ENCODE peak calls at places on chromosomes 11 and 22, in seven cellular contexts. One of them, this sample, is unnamed.

GRCh38 chr22:25482868-25483639 is 81.4 kb upstream of the GRK3 start:
- DNase-seq in OCI-LY7: no peak
- DNase-seq in HepG2: no peak
- DNase-seq in HCT116: no peak
- DNase-seq in IMR-90: no peak
- DNase-seq in GM23248: no peak
- DNase-seq in GM23338: no peak
- DNase-seq in this sample: no peak

GRCh38 chr11:132158696-132159095 is 788.3 kb downstream of the NTM start:
- DNase-seq in OCI-LY7: no peak
- DNase-seq in HepG2: no peak
- DNase-seq in HCT116: no peak
- DNase-seq in IMR-90: peak; percentile 40
- DNase-seq in GM23248: peak; percentile 41
- DNase-seq in GM23338: no peak
- DNase-seq in this sample: no peak

GRCh38 chr11:118000067-118000849 is 14.1 kb downstream of the IL10RA start:
- DNase-seq in OCI-LY7: no peak
- DNase-seq in HepG2: no peak
- DNase-seq in HCT116: no peak
- DNase-seq in IMR-90: no peak
- DNase-seq in GM23248: no peak
- DNase-seq in GM23338: no peak
- DNase-seq in this sample: no peak

GRCh38 chr11:134822930-134823329 is 410.9 kb upstream of the B3GAT1 start:
- DNase-seq in OCI-LY7: no peak
- DNase-seq in HepG2: no peak
- DNase-seq in HCT116: no peak
- DNase-seq in IMR-90: no peak
- DNase-seq in GM23248: no peak
- DNase-seq in GM23338: no peak
- DNase-seq in this sample: no peak

GRCh38 chr11:66047541-66048365 is 1.2 kb downstream of the GAL3ST3 start:
- DNase-seq in OCI-LY7: no peak
- DNase-seq in HepG2: no peak
- DNase-seq in HCT116: no peak
- DNase-seq in IMR-90: no peak
- DNase-seq in GM23248: no peak
- DNase-seq in GM23338: no peak
- DNase-seq in this sample: no peak

GRCh38 chr22:30892286-30892685 is 76.3 kb downstream of the MORC2 start:
- DNase-seq in OCI-LY7: no peak
- DNase-seq in HepG2: no peak
- DNase-seq in HCT116: no peak
- DNase-seq in IMR-90: no peak
- DNase-seq in GM23248: no peak
- DNase-seq in GM23338: no peak
- DNase-seq in this sample: no peak

GRCh38 chr22:16609548-16610261 is 17.1 kb upstream of the CCT8L2 start:
- DNase-seq in OCI-LY7: no peak
- DNase-seq in HepG2: no peak
- DNase-seq in HCT116: no peak
- DNase-seq in IMR-90: no peak
- DNase-seq in GM23248: no peak
- DNase-seq in GM23338: peak; percentile 14
- DNase-seq in this sample: peak; percentile 67

GRCh38 chr11:8608646-8609045 is 14.6 kb upstream of the STK33 start:
- DNase-seq in OCI-LY7: no peak
- DNase-seq in HepG2: no peak
- DNase-seq in HCT116: no peak
- DNase-seq in IMR-90: peak; percentile 56
- DNase-seq in GM23248: peak; percentile 58
- DNase-seq in GM23338: no peak
- DNase-seq in this sample: no peak

GRCh38 chr11:1838426-1839131 is at the start of gene TNNI2:
- DNase-seq in OCI-LY7: no peak
- DNase-seq in HepG2: no peak
- DNase-seq in HCT116: no peak
- DNase-seq in IMR-90: no peak
- DNase-seq in GM23248: no peak
- DNase-seq in GM23338: no peak
- DNase-seq in this sample: no peak
- H2AFZ ChIP-seq in OCI-LY7: peak within 1 kb of the TSS; percentile 70
- H2AFZ ChIP-seq in HepG2: no peak within 1 kb of the TSS
- H2AFZ ChIP-seq in HCT116: no peak within 1 kb of the TSS
- H2AFZ ChIP-seq in IMR-90: peak within 1 kb of the TSS; percentile 81
- H2AFZ ChIP-seq in GM23248: no peak within 1 kb of the TSS
- H2AFZ ChIP-seq in GM23338: peak within 1 kb of the TSS; percentile 76
- H2AFZ ChIP-seq in this sample: no peak within 1 kb of the TSS

DNA sequence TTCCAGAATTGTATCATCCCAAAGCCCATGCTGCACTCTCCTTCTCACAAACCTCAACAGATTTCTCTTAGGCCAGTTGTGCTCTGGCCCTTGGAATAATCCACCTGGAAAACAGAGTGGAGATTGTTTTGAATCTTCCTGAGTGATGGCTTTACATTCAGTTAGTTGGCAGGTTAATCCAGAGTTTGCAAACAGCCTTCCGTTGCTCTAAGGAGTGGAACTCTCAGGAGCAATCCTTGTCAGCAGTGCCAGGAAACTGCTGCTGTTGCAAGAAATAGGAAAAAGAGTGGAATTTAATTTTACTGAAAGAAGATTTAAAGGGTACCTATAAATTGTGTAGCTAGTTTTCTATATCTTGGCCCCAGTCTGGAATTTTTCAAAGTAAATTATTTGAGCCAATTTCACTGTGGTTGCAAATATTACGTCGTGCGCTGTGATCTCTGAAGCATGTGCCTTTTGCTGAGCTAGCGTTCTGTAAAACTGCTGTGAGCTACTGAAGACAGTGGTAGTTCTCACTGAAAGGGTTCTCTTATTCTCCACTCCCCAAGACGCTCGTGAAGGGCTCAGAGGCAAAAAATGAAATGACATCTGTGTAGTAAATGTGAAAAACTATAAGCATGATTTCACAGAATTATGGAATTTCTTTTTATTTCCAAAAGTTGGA is 55.5 kb upstream of the SLC5A12 start:
- DNase-seq in OCI-LY7: no peak
- DNase-seq in HepG2: no peak
- DNase-seq in HCT116: no peak
- DNase-seq in IMR-90: peak; percentile 7
- DNase-seq in GM23248: no peak
- DNase-seq in GM23338: no peak
- DNase-seq in this sample: no peak
- H2AFZ ChIP-seq in OCI-LY7: peak overlapping the region; percentile 62
- H2AFZ ChIP-seq in HepG2: no peak overlapping the region
- H2AFZ ChIP-seq in HCT116: no peak overlapping the region
- H2AFZ ChIP-seq in IMR-90: no peak overlapping the region
- H2AFZ ChIP-seq in GM23248: peak overlapping the region; percentile 4
- H2AFZ ChIP-seq in GM23338: no peak overlapping the region
- H2AFZ ChIP-seq in this sample: no peak overlapping the region

DNA sequence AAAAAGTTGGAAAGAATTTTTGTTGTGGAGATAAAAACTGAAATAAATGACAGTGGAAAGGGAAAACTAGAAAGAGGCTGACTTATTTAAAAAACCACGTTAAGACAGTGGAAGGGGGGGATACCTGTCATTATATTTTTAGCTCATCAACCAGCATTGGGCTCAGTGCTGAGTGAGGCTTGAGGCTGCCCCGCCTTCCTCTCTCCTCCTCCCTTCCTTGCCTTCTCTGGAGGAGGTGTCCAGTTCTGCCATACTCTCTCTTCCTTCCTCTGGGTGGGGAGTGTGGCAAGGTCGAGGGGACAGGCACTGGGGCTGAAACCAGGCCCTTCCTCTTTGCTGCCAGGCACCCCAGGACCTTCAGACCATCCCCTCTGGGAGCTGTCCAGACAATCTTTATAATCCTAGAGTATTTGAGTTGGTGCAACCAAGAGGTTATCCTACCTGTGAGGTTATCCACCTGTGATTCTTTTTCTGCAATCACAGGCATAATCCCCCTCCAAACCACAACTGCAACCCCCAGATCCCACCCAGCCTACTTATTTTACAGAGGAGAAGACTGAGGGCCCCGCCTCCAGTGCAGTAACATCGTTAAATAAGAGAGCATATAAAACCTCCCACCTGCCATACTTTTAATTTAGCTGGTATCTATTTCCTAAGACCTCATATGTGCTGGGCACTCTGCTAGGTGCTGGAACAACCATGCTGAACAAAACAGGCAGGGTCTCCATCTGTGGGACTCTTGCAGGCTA is 578.5 kb downstream of the BUD13 start:
- DNase-seq in OCI-LY7: no peak
- DNase-seq in HepG2: no peak
- DNase-seq in HCT116: no peak
- DNase-seq in IMR-90: no peak
- DNase-seq in GM23248: no peak
- DNase-seq in GM23338: no peak
- DNase-seq in this sample: no peak
- H2AFZ ChIP-seq in OCI-LY7: no peak overlapping the region
- H2AFZ ChIP-seq in HepG2: no peak overlapping the region
- H2AFZ ChIP-seq in HCT116: no peak overlapping the region
- H2AFZ ChIP-seq in IMR-90: no peak overlapping the region
- H2AFZ ChIP-seq in GM23248: peak overlapping the region; percentile 58
- H2AFZ ChIP-seq in GM23338: no peak overlapping the region
- H2AFZ ChIP-seq in this sample: no peak overlapping the region

GRCh38 chr22:27473533-27473932 is 328.0 kb downstream of the MN1 start:
- DNase-seq in OCI-LY7: no peak
- DNase-seq in HepG2: no peak
- DNase-seq in HCT116: peak; percentile 56
- DNase-seq in IMR-90: no peak
- DNase-seq in GM23248: no peak
- DNase-seq in GM23338: no peak
- DNase-seq in this sample: no peak
- H2AFZ ChIP-seq in OCI-LY7: no peak overlapping the region
- H2AFZ ChIP-seq in HepG2: no peak overlapping the region
- H2AFZ ChIP-seq in HCT116: no peak overlapping the region
- H2AFZ ChIP-seq in IMR-90: no peak overlapping the region
- H2AFZ ChIP-seq in GM23248: no peak overlapping the region
- H2AFZ ChIP-seq in GM23338: no peak overlapping the region
- H2AFZ ChIP-seq in this sample: no peak overlapping the region